ENCODE peak calls at places on chromosomes 2 and 18, in four cellular contexts. V is stimulated activated CD8-positive, alpha-beta memory T cell treated with anti-CD3 and anti-CD28 coated beads, Interleukin-2, amount 100 ng/mL, for 48 hours; I is EL; B is effector memory CD8-positive, alpha-beta T cell. X is an unnamed sample.

GRCh38 chr2:20182241-20182931 is 42.5 kb downstream of the SDC1 start:
- DNase-seq in V (no peak), I (peak; percentile 80), B (no peak), X (no peak)

GRCh38 chr18:9792565-9793226 is 84.6 kb downstream of the RAB31 start:
- DNase-seq in V (peak; percentile 18), I (no peak), B (no peak), X (no peak)

GRCh38 chr18:1930291-1931270 is 640.7 kb downstream of the METTL4 start:
- DNase-seq in V (no peak), I (no peak), B (no peak), X (no peak)

GRCh38 chr2:43196773-43197567 is 29.4 kb downstream of the ZFP36L2 start:
- DNase-seq in V (no peak), I (no peak), B (no peak), X (no peak)

GRCh38 chr2:35788543-35788942 is 567.0 kb upstream of the CRIM1 start:
- DNase-seq in V (no peak), I (no peak), B (no peak), X (no peak)

GRCh38 chr2:69192176-69192945 is 179.4 kb downstream of the ANTXR1 start:
- DNase-seq in V (no peak), I (no peak), B (no peak), X (no peak)

GRCh38 chr2:239114119-239114581 is 266.3 kb downstream of the TWIST2 start:
- DNase-seq in V (no peak), I (peak; percentile 6), B (no peak), X (no peak)

GRCh38 chr18:35835838-35836237 is 136.6 kb upstream of the RMP24 start:
- DNase-seq in V (no peak), I (no peak), B (no peak), X (no peak)

X was measured in activated T-helper 9 cell treated with anti-CD3 and anti-CD28 coated beads, Interleukin-2, amount 50 U/mL, for 16 hours.